ENCODE peak calls at places on chromosome X, in seven cellular contexts. I, C, R, K, Q, A and Y are unnamed samples.

GRCh38 chrX:38796926-38797325 is 4.3 kb upstream of the MID1IP1 start:
- DNase-seq in I (no peak), C (no peak), R (no peak), K (no peak), Q (no peak), A (no peak), Y (no peak)

GRCh38 chrX:46840946-46841740 is 4.3 kb downstream of the RP2 start:
- DNase-seq in I (peak; percentile 17), C (no peak), R (no peak), K (peak; percentile 33), Q (no peak), A (no peak), Y (no peak)

GRCh38 chrX:74890676-74891430 is 34.4 kb downstream of the NEXMIF start:
- DNase-seq in I (no peak), C (no peak), R (no peak), K (no peak), Q (no peak), A (no peak), Y (no peak)

GRCh38 chrX:53547668-53548067 is 113.5 kb upstream of the HSD17B10 start:
- DNase-seq in I (no peak), C (no peak), R (no peak), K (no peak), Q (no peak), A (no peak), Y (no peak)

GRCh38 chrX:114798902-114799301 is 215.0 kb downstream of the HTR2C start:
- DNase-seq in I (no peak), C (no peak), R (no peak), K (no peak), Q (no peak), A (no peak), Y (no peak)

GRCh38 chrX:107480272-107480671 is 30.8 kb downstream of the FRMPD3 start:
- DNase-seq in I (no peak), C (no peak), R (no peak), K (no peak), Q (no peak), A (no peak), Y (no peak)

GRCh38 chrX:123590842-123591491 is 141.9 kb downstream of the THOC2 start:
- DNase-seq in I (no peak), C (no peak), R (no peak), K (no peak), Q (no peak), A (no peak), Y (no peak)

GRCh38 chrX:49269768-49270248 is at the start of gene PPP1R3F:
- DNase-seq in I (no peak), C (no peak), R (peak; percentile 53), K (no peak), Q (no peak), A (peak; percentile 50), Y (no peak)

GRCh38 chrX:45077748-45078424 is 122.8 kb downstream of the DIPK2B start:
- DNase-seq in I (no peak), C (no peak), R (no peak), K (no peak), Q (no peak), A (no peak), Y (no peak)

GRCh38 chrX:66015152-66015827 is 24.6 kb downstream of the VSIG4 start:
- DNase-seq in I (no peak), C (no peak), R (no peak), K (peak; percentile 36), Q (no peak), A (peak; percentile 51), Y (no peak)

GRCh38 chrX:39896951-39897740 is 200.6 kb downstream of the BCOR start:
- DNase-seq in I (peak; percentile 35), C (peak; percentile 25), R (no peak), K (peak; percentile 62), Q (peak; percentile 48), A (peak; percentile 49), Y (no peak)

GRCh38 chrX:63686878-63687714 is 97.9 kb downstream of the ARHGEF9 start:
- DNase-seq in I (peak; percentile 11), C (peak; percentile 21), R (no peak), K (no peak), Q (no peak), A (no peak), Y (peak; percentile 52)

GRCh38 chrX:131617182-131617581 is 73.3 kb downstream of the OR13H1 start:
- DNase-seq in I (no peak), C (no peak), R (no peak), K (no peak), Q (no peak), A (no peak), Y (no peak)

GRCh38 chrX:47831788-47832187 is 4.9 kb upstream of the ZNF81 start:
- DNase-seq in I (peak; percentile 57), C (peak; percentile 39), R (peak; percentile 53), K (peak; percentile 48), Q (peak; percentile 57), A (peak; percentile 54), Y (peak; percentile 79)

GRCh38 chrX:25198891-25199290 is 183.1 kb upstream of the ARX start:
- DNase-seq in I (no peak), C (no peak), R (no peak), K (no peak), Q (no peak), A (no peak), Y (no peak)

GRCh38 chrX:106919932-106920452 is at the start of gene CLDN2:
- DNase-seq in I (no peak), C (no peak), R (no peak), K (no peak), Q (no peak), A (no peak), Y (no peak)

GRCh38 chrX:103157511-103158316 is 57.2 kb upstream of the BEX4 start:
- DNase-seq in I (peak; percentile 25), C (peak; percentile 49), R (no peak), K (no peak), Q (no peak), A (no peak), Y (peak; percentile 22)

GRCh38 chrX:54166915-54167314 is 16.1 kb downstream of the FAM120C start:
- DNase-seq in I (no peak), C (no peak), R (no peak), K (no peak), Q (no peak), A (no peak), Y (peak; percentile 13)

GRCh38 chrX:50154429-50154828 is 46.4 kb downstream of the AKAP4 start:
- DNase-seq in I (no peak), C (no peak), R (no peak), K (no peak), Q (no peak), A (no peak), Y (no peak)

GRCh38 chrX:119004920-119005524 is 30.6 kb downstream of the LONRF3 start:
- DNase-seq in I (peak; percentile 46), C (peak; percentile 64), R (peak; percentile 41), K (peak; percentile 56), Q (peak; percentile 50), A (peak; percentile 59), Y (peak; percentile 61)

GRCh38 chrX:105701310-105702052 is 120.9 kb upstream of the NRK start:
- DNase-seq in I (no peak), C (no peak), R (no peak), K (no peak), Q (no peak), A (no peak), Y (no peak)

GRCh38 chrX:79081895-79082512 is 62.5 kb upstream of the GPR174 start:
- DNase-seq in I (no peak), C (no peak), R (peak; percentile 43), K (no peak), Q (no peak), A (no peak), Y (peak; percentile 69)

GRCh38 chrX:13689519-13690211 is 737 bp downstream of the RAB9A start:
- DNase-seq in I (no peak), C (no peak), R (no peak), K (no peak), Q (no peak), A (no peak), Y (peak; percentile 72)
- H3K4me1 ChIP-seq in I (peaks cover 5% of the 10 kb centered on the region), C (peaks cover 19% of the 10 kb centered on the region), R (peaks cover 53% of the 10 kb centered on the region), K (peaks cover 3% of the 10 kb centered on the region), Q (peaks cover 13% of the 10 kb centered on the region), A (peaks cover 15% of the 10 kb centered on the region), Y (peaks cover 19% of the 10 kb centered on the region)

GRCh38 chrX:109049416-109049815 is 313.1 kb upstream of the IRS4 start:
- DNase-seq in I (no peak), C (no peak), R (no peak), K (no peak), Q (no peak), A (no peak), Y (no peak)
- H3K4me3 ChIP-seq in I (no peak overlapping the region), C (no peak overlapping the region), R (no peak overlapping the region), K (no peak overlapping the region), Q (no peak overlapping the region), A (no peak overlapping the region), Y (no peak overlapping the region)

GRCh38 chrX:68940601-68941000 is 111.8 kb downstream of the EFNB1 start:
- DNase-seq in I (no peak), C (no peak), R (no peak), K (no peak), Q (no peak), A (no peak), Y (no peak)
- H3K27me3 ChIP-seq in I (no peaks in the 10 kb centered on the region), C (no peaks in the 10 kb centered on the region), R (no peaks in the 10 kb centered on the region), K (no peaks in the 10 kb centered on the region), Q (no peaks in the 10 kb centered on the region), A (no peaks in the 10 kb centered on the region), Y (no peaks in the 10 kb centered on the region)

DNA sequence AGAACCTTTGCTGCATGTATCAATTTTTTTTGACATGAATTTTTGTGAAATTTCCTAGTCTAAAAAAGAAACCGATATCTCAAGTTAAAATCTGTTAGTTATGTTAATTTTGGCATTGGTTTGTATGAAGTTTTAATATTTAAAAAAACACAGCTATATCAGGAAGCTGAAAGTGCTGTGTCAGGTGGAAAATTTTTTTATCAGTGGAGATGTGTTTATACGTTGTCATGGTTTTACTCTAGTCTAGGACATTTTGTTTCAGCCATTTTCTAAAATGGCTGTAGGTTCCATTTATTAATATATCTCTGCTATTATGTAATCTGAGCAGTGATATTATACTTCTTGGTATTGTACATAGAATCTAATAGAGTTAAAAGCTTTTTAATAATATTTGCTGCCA is 34.2 kb downstream of the OCRL start:
- DNase-seq in I (no peak), C (no peak), R (no peak), K (no peak), Q (no peak), A (no peak), Y (no peak)
- H3K4me1 ChIP-seq in I (no peaks in the 10 kb centered on the region), C (no peaks in the 10 kb centered on the region), R (no peaks in the 10 kb centered on the region), K (no peaks in the 10 kb centered on the region), Q (no peaks in the 10 kb centered on the region), A (no peaks in the 10 kb centered on the region), Y (peaks cover 18% of the 10 kb centered on the region)

GRCh38 chrX:109685656-109686078 is 47.4 kb downstream of the ACSL4 start:
- DNase-seq in I (no peak), C (no peak), R (no peak), K (no peak), Q (no peak), A (no peak), Y (no peak)

GRCh38 chrX:109681475-109682081 is 51.5 kb downstream of the ACSL4 start:
- DNase-seq in I (no peak), C (no peak), R (no peak), K (no peak), Q (no peak), A (no peak), Y (no peak)

GRCh38 chrX:109684136-109684535 is 48.9 kb downstream of the ACSL4 start:
- DNase-seq in I (no peak), C (no peak), R (no peak), K (no peak), Q (no peak), A (no peak), Y (no peak)

DNA sequence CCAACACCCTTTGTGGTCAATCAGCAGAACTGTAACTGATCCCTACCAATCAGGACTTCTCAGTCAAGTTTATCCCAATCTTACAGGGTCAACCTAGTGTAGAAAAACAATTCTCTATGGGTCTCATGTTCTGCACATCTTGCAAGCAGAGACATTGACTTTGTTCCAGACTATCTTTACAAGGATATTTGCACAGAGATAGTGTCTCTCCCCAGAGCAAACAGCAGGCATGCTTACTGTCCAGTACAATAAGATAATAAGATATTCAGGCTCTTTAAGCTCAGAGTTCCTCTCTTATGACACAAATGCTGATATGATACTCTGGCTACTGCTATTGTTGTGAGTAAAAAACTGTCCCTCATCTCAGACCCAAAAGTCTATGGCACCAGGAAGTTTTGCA is 53.2 kb downstream of the ACSL4 start:
- DNase-seq in I (no peak), C (no peak), R (no peak), K (no peak), Q (no peak), A (no peak), Y (no peak)
- H3K4me3 ChIP-seq in I (no peak overlapping the region), C (no peak overlapping the region), R (no peak overlapping the region), K (no peak overlapping the region), Q (no peak overlapping the region), A (no peak overlapping the region), Y (no peak overlapping the region)